ENCODE peak calls at places on chromosomes 13 and 19, in seven cellular contexts. One of them, this sample, is unnamed.
A peak's percentile ranks its signal among the peaks of the same experiment; 100 is the strongest.

GRCh38 chr13:52447815-52448552 is 2.5 kb downstream of the VPS36 start:
- DNase-seq in thoracic aorta: no peak
- DNase-seq in thyroid gland: no peak
- DNase-seq in CD8-positive, alpha-beta T cell: no peak
- DNase-seq in sigmoid colon: no peak
- DNase-seq in uterus: no peak
- DNase-seq in Peyer's patch: no peak
- DNase-seq in this sample: no peak

GRCh38 chr19:16228637-16229321 is 31.1 kb downstream of the AP1M1 start:
- DNase-seq in thoracic aorta: no peak
- DNase-seq in thyroid gland: no peak
- DNase-seq in sigmoid colon: no peak
- DNase-seq in Peyer's patch: no peak
- DNase-seq in uterus: no peak
- DNase-seq in CD8-positive, alpha-beta T cell: no peak
- DNase-seq in this sample: no peak

GRCh38 chr19:49502866-49503581 is 6.8 kb downstream of the RPS11 start:
- DNase-seq in Peyer's patch: no peak
- DNase-seq in uterus: peak; percentile 64
- DNase-seq in thoracic aorta: no peak
- DNase-seq in CD8-positive, alpha-beta T cell: peak; percentile 50
- DNase-seq in sigmoid colon: no peak
- DNase-seq in thyroid gland: peak; percentile 33
- DNase-seq in this sample: peak; percentile 48

GRCh38 chr13:100550433-100550832 is 38.2 kb downstream of the GGACT start:
- DNase-seq in sigmoid colon: no peak
- DNase-seq in thoracic aorta: no peak
- DNase-seq in thyroid gland: no peak
- DNase-seq in CD8-positive, alpha-beta T cell: no peak
- DNase-seq in uterus: peak; percentile 66
- DNase-seq in Peyer's patch: no peak
- DNase-seq in this sample: no peak

GRCh38 chr13:44932171-44932849 is 57.0 kb downstream of the NUFIP1 start:
- DNase-seq in CD8-positive, alpha-beta T cell: no peak
- DNase-seq in uterus: no peak
- DNase-seq in sigmoid colon: no peak
- DNase-seq in thoracic aorta: no peak
- DNase-seq in Peyer's patch: no peak
- DNase-seq in thyroid gland: no peak
- DNase-seq in this sample: no peak

GRCh38 chr19:55070755-55071502 is 4.7 kb upstream of the EPS8L1 start:
- DNase-seq in thyroid gland: no peak
- DNase-seq in CD8-positive, alpha-beta T cell: no peak
- DNase-seq in sigmoid colon: no peak
- DNase-seq in uterus: no peak
- DNase-seq in Peyer's patch: no peak
- DNase-seq in thoracic aorta: no peak
- DNase-seq in this sample: peak; percentile 88

GRCh38 chr13:113412440-113412839 is 40.8 kb downstream of the ADPRHL1 start:
- DNase-seq in uterus: no peak
- DNase-seq in Peyer's patch: no peak
- DNase-seq in thyroid gland: no peak
- DNase-seq in thoracic aorta: no peak
- DNase-seq in sigmoid colon: no peak
- DNase-seq in CD8-positive, alpha-beta T cell: no peak
- DNase-seq in this sample: no peak

GRCh38 chr19:33781996-33782395 is 14.7 kb upstream of the KCTD15 start:
- DNase-seq in thyroid gland: no peak
- DNase-seq in sigmoid colon: no peak
- DNase-seq in Peyer's patch: no peak
- DNase-seq in CD8-positive, alpha-beta T cell: no peak
- DNase-seq in thoracic aorta: no peak
- DNase-seq in uterus: no peak
- DNase-seq in this sample: no peak

GRCh38 chr19:33670398-33670797 is 48.6 kb downstream of the CHST8 start:
- DNase-seq in uterus: no peak
- DNase-seq in CD8-positive, alpha-beta T cell: no peak
- DNase-seq in thoracic aorta: no peak
- DNase-seq in sigmoid colon: no peak
- DNase-seq in Peyer's patch: no peak
- DNase-seq in thyroid gland: no peak
- DNase-seq in this sample: no peak

GRCh38 chr13:38535271-38535670 is 151.6 kb upstream of the FREM2 start:
- DNase-seq in Peyer's patch: no peak
- DNase-seq in sigmoid colon: no peak
- DNase-seq in thyroid gland: no peak
- DNase-seq in CD8-positive, alpha-beta T cell: no peak
- DNase-seq in uterus: no peak
- DNase-seq in thoracic aorta: no peak
- DNase-seq in this sample: no peak

GRCh38 chr19:18951721-18952281 is 10.8 kb upstream of the HOMER3 start:
- DNase-seq in uterus: no peak
- DNase-seq in sigmoid colon: no peak
- DNase-seq in Peyer's patch: no peak
- DNase-seq in thyroid gland: no peak
- DNase-seq in CD8-positive, alpha-beta T cell: no peak
- DNase-seq in thoracic aorta: no peak
- DNase-seq in this sample: peak; percentile 84

GRCh38 chr19:46601318-46602224 is at the start of gene CALM3:
- DNase-seq in thoracic aorta: no peak
- DNase-seq in sigmoid colon: peak; percentile 75
- DNase-seq in uterus: no peak
- DNase-seq in Peyer's patch: peak; percentile 16
- DNase-seq in thyroid gland: no peak
- DNase-seq in CD8-positive, alpha-beta T cell: no peak
- DNase-seq in this sample: no peak

GRCh38 chr19:46603752-46604241 is 2.7 kb downstream of the CALM3 start:
- DNase-seq in thyroid gland: no peak
- DNase-seq in CD8-positive, alpha-beta T cell: no peak
- DNase-seq in uterus: no peak
- DNase-seq in sigmoid colon: peak; percentile 55
- DNase-seq in thoracic aorta: no peak
- DNase-seq in Peyer's patch: peak; percentile 11
- DNase-seq in this sample: no peak

GRCh38 chr19:46604781-46605355 is 3.7 kb downstream of the CALM3 start:
- DNase-seq in CD8-positive, alpha-beta T cell: no peak
- DNase-seq in uterus: no peak
- DNase-seq in thyroid gland: peak; percentile 82
- DNase-seq in thoracic aorta: no peak
- DNase-seq in sigmoid colon: peak; percentile 66
- DNase-seq in Peyer's patch: peak; percentile 11
- DNase-seq in this sample: no peak

GRCh38 chr19:46602392-46603194 is 1.5 kb downstream of the CALM3 start:
- DNase-seq in thoracic aorta: no peak
- DNase-seq in uterus: no peak
- DNase-seq in sigmoid colon: peak; percentile 62
- DNase-seq in thyroid gland: peak; percentile 28
- DNase-seq in CD8-positive, alpha-beta T cell: peak; percentile 33
- DNase-seq in Peyer's patch: peak; percentile 16
- DNase-seq in this sample: no peak

GRCh38 chr19:46603195-46603637 is 2.1 kb downstream of the CALM3 start:
- DNase-seq in thoracic aorta: no peak
- DNase-seq in CD8-positive, alpha-beta T cell: no peak
- DNase-seq in uterus: no peak
- DNase-seq in thyroid gland: no peak
- DNase-seq in sigmoid colon: no peak
- DNase-seq in Peyer's patch: peak; percentile 12
- DNase-seq in this sample: no peak
- H3K27ac ChIP-seq in thoracic aorta: peak overlapping the region; percentile 96
- H3K27ac ChIP-seq in CD8-positive, alpha-beta T cell: no peak overlapping the region
- H3K27ac ChIP-seq in uterus: peak overlapping the region; percentile 97
- H3K27ac ChIP-seq in thyroid gland: peak overlapping the region; percentile 81
- H3K27ac ChIP-seq in sigmoid colon: peak overlapping the region; percentile 95
- H3K27ac ChIP-seq in Peyer's patch: peak overlapping the region; percentile 92
- H3K27ac ChIP-seq in this sample: peak overlapping the region; percentile 97

DNA sequence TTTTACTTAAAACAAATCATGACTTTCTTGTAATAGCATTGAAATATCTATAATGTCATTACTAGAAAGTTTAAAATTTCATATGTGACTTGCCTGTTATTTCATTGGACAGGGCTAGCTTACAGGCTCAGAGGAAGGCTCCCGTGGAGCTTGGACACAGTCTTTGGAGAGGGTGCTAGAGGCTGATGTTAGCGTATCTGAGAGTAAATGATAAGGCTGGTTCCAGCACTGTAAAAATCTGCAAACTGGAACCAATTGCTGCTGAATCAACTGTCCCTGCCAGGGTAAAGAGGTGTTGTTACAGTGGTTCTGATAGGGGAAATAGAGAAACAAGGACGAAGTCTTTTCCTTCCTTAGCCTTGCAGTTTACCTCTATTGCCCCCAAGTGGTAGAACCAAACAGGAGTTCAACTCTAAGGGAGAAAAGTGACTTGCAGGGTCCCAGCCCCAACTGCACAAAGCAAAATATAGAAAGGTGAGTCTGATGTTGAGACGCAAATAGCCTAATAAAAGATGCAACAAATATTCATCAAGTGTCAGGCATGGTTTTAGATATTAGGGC is 901.7 kb downstream of the DIAPH3 start:
- DNase-seq in sigmoid colon: no peak
- DNase-seq in uterus: no peak
- DNase-seq in Peyer's patch: no peak
- DNase-seq in thyroid gland: peak; percentile 47
- DNase-seq in thoracic aorta: no peak
- DNase-seq in CD8-positive, alpha-beta T cell: no peak
- DNase-seq in this sample: no peak
- TF ChIP-seq CTCF in sigmoid colon: no peak
- TF ChIP-seq CTCF in uterus: no peak
- TF ChIP-seq CTCF in Peyer's patch: no peak
- TF ChIP-seq CTCF in thyroid gland: peak; percentile 57
- TF ChIP-seq CTCF in thoracic aorta: no peak
- TF ChIP-seq CTCF in CD8-positive, alpha-beta T cell: no peak
- TF ChIP-seq CTCF in this sample: no peak

GRCh38 chr13:31929031-31929770 is 102.4 kb upstream of the FRY start:
- DNase-seq in uterus: no peak
- DNase-seq in CD8-positive, alpha-beta T cell: no peak
- DNase-seq in thoracic aorta: no peak
- DNase-seq in thyroid gland: no peak
- DNase-seq in Peyer's patch: no peak
- DNase-seq in sigmoid colon: no peak
- DNase-seq in this sample: no peak
- H3K27ac ChIP-seq in uterus: no peak overlapping the region
- H3K27ac ChIP-seq in CD8-positive, alpha-beta T cell: no peak overlapping the region
- H3K27ac ChIP-seq in thoracic aorta: no peak overlapping the region
- H3K27ac ChIP-seq in thyroid gland: no peak overlapping the region
- H3K27ac ChIP-seq in Peyer's patch: no peak overlapping the region
- H3K27ac ChIP-seq in sigmoid colon: no peak overlapping the region
- H3K27ac ChIP-seq in this sample: no peak overlapping the region

GRCh38 chr13:36526897-36527296 is 94.6 kb downstream of the CCNA1 start:
- DNase-seq in Peyer's patch: no peak
- DNase-seq in uterus: no peak
- DNase-seq in thyroid gland: peak; percentile 92
- DNase-seq in thoracic aorta: no peak
- DNase-seq in sigmoid colon: no peak
- DNase-seq in CD8-positive, alpha-beta T cell: no peak
- DNase-seq in this sample: no peak
- TF ChIP-seq CTCF in Peyer's patch: no peak
- TF ChIP-seq CTCF in uterus: no peak
- TF ChIP-seq CTCF in thyroid gland: peak; percentile 31
- TF ChIP-seq CTCF in thoracic aorta: no peak
- TF ChIP-seq CTCF in sigmoid colon: no peak
- TF ChIP-seq CTCF in CD8-positive, alpha-beta T cell: no peak
- TF ChIP-seq CTCF in this sample: no peak

GRCh38 chr19:13275016-13275722 is 125.0 kb downstream of the IER2 start:
- DNase-seq in sigmoid colon: no peak
- DNase-seq in thoracic aorta: no peak
- DNase-seq in uterus: no peak
- DNase-seq in thyroid gland: no peak
- DNase-seq in CD8-positive, alpha-beta T cell: no peak
- DNase-seq in Peyer's patch: no peak
- DNase-seq in this sample: no peak

GRCh38 chr19:13282486-13283065 is 132.4 kb downstream of the IER2 start:
- DNase-seq in CD8-positive, alpha-beta T cell: no peak
- DNase-seq in Peyer's patch: no peak
- DNase-seq in thyroid gland: no peak
- DNase-seq in uterus: no peak
- DNase-seq in thoracic aorta: no peak
- DNase-seq in sigmoid colon: no peak
- DNase-seq in this sample: no peak

GRCh38 chr19:13281567-13282291 is 131.5 kb downstream of the IER2 start:
- DNase-seq in uterus: no peak
- DNase-seq in thoracic aorta: no peak
- DNase-seq in sigmoid colon: no peak
- DNase-seq in CD8-positive, alpha-beta T cell: no peak
- DNase-seq in Peyer's patch: no peak
- DNase-seq in thyroid gland: no peak
- DNase-seq in this sample: no peak

GRCh38 chr19:13277104-13277809 is 127.0 kb downstream of the IER2 start:
- DNase-seq in thyroid gland: peak; percentile 34
- DNase-seq in thoracic aorta: no peak
- DNase-seq in CD8-positive, alpha-beta T cell: peak; percentile 59
- DNase-seq in sigmoid colon: no peak
- DNase-seq in Peyer's patch: peak; percentile 57
- DNase-seq in uterus: peak; percentile 38
- DNase-seq in this sample: peak; percentile 77
- H3K27ac ChIP-seq in thyroid gland: no peak overlapping the region
- H3K27ac ChIP-seq in thoracic aorta: no peak overlapping the region
- H3K27ac ChIP-seq in CD8-positive, alpha-beta T cell: no peak overlapping the region
- H3K27ac ChIP-seq in sigmoid colon: no peak overlapping the region
- H3K27ac ChIP-seq in Peyer's patch: no peak overlapping the region
- H3K27ac ChIP-seq in uterus: no peak overlapping the region
- H3K27ac ChIP-seq in this sample: no peak overlapping the region

GRCh38 chr13:91384891-91385290 is 13.5 kb upstream of the GPC5 start:
- DNase-seq in sigmoid colon: no peak
- DNase-seq in thyroid gland: no peak
- DNase-seq in thoracic aorta: no peak
- DNase-seq in Peyer's patch: no peak
- DNase-seq in CD8-positive, alpha-beta T cell: no peak
- DNase-seq in uterus: no peak
- DNase-seq in this sample: no peak

GRCh38 chr13:91383836-91384235 is 14.6 kb upstream of the GPC5 start:
- DNase-seq in thyroid gland: no peak
- DNase-seq in CD8-positive, alpha-beta T cell: no peak
- DNase-seq in uterus: no peak
- DNase-seq in thoracic aorta: no peak
- DNase-seq in Peyer's patch: no peak
- DNase-seq in sigmoid colon: no peak
- DNase-seq in this sample: no peak

GRCh38 chr13:91381371-91381770 is 17.1 kb upstream of the GPC5 start:
- DNase-seq in Peyer's patch: no peak
- DNase-seq in sigmoid colon: no peak
- DNase-seq in thyroid gland: no peak
- DNase-seq in thoracic aorta: no peak
- DNase-seq in CD8-positive, alpha-beta T cell: no peak
- DNase-seq in uterus: no peak
- DNase-seq in this sample: no peak
- TF ChIP-seq CTCF in Peyer's patch: no peak
- TF ChIP-seq CTCF in sigmoid colon: no peak
- TF ChIP-seq CTCF in thyroid gland: peak; percentile 23
- TF ChIP-seq CTCF in thoracic aorta: no peak
- TF ChIP-seq CTCF in CD8-positive, alpha-beta T cell: no peak
- TF ChIP-seq CTCF in uterus: no peak
- TF ChIP-seq CTCF in this sample: peak; percentile 47

This sample was measured in RWPE1.